ENCODE peak calls at places on chromosomes 1 and 21, in four cellular contexts. C is IMR-90, H is mesendoderm, N is GM23248. U is an unnamed sample. For H3K4me1, the result is how much of the 10 kb centered on the place peaks cover.

GRCh38 chr1:28296401-28297220 is 32.2 kb upstream of the MED18 start:
- DNase-seq in N (peak), H (peak), C (no peak), U (no peak)

GRCh38 chr1:228009116-228009827 is 2.5 kb downstream of the WNT3A start:
- DNase-seq in C (no peak), N (no peak), H (no peak), U (no peak)

GRCh38 chr1:20530901-20531300 is 21.5 kb upstream of the FAM43B start:
- DNase-seq in H (no peak), C (no peak), N (peak), U (no peak)

GRCh38 chr1:173257805-173258204 is 50.7 kb upstream of the TNFSF4 start:
- DNase-seq in N (no peak), C (no peak), H (peak), U (no peak)

GRCh38 chr1:15075175-15075574 is 78.4 kb upstream of the TMEM51 start:
- DNase-seq in H (no peak), N (no peak), C (no peak), U (no peak)

GRCh38 chr1:7224644-7225043 is 439.4 kb downstream of the CAMTA1 start:
- DNase-seq in N (no peak), H (peak), C (no peak), U (no peak)

GRCh38 chr1:205274041-205274691 is 46.4 kb downstream of the TMCC2 start:
- DNase-seq in C (no peak), H (peak), N (no peak), U (no peak)

GRCh38 chr1:41678141-41678878 is 193.8 kb upstream of the EDN2 start:
- DNase-seq in N (peak), H (peak), C (peak), U (no peak)

GRCh38 chr21:22813201-22813600 is 1815.0 kb downstream of the NCAM2 start:
- DNase-seq in C (no peak), N (no peak), H (no peak), U (no peak)

GRCh38 chr1:201009967-201010645 is 13.4 kb downstream of the KIF21B start:
- DNase-seq in N (no peak), H (peak), C (no peak), U (no peak)

GRCh38 chr1:87030740-87031400 is 116.4 kb downstream of the HS2ST1 start:
- DNase-seq in C (no peak), H (no peak), N (no peak), U (no peak)

GRCh38 chr1:235941852-235942624 is 75.3 kb upstream of the LYST start:
- DNase-seq in C (no peak), N (peak), H (peak), U (no peak)

GRCh38 chr21:32383812-32384211 is 9.0 kb downstream of the URB1 start:
- DNase-seq in H (peak), C (no peak), N (no peak), U (no peak)

GRCh38 chr1:209430107-209430506 is 153.4 kb upstream of the CAMK1G start:
- DNase-seq in N (no peak), H (no peak), C (no peak), U (no peak)
- H3K4me1 ChIP-seq in N (under half), H (under half), C (under half), U (under half)

GRCh38 chr1:114746450-114747121 is 11.2 kb downstream of the CSDE1 start:
- DNase-seq in H (no peak), N (no peak), C (no peak), U (no peak)

GRCh38 chr1:114750780-114751179 is 7.0 kb downstream of the CSDE1 start:
- DNase-seq in N (no peak), H (no peak), C (no peak), U (no peak)

GRCh38 chr1:114745351-114745750 is 12.4 kb downstream of the CSDE1 start:
- DNase-seq in N (peak), C (peak), H (no peak), U (no peak)

GRCh38 chr1:114753143-114753542 is 4.6 kb downstream of the CSDE1 start:
- DNase-seq in H (no peak), C (no peak), N (no peak), U (no peak)

DNA sequence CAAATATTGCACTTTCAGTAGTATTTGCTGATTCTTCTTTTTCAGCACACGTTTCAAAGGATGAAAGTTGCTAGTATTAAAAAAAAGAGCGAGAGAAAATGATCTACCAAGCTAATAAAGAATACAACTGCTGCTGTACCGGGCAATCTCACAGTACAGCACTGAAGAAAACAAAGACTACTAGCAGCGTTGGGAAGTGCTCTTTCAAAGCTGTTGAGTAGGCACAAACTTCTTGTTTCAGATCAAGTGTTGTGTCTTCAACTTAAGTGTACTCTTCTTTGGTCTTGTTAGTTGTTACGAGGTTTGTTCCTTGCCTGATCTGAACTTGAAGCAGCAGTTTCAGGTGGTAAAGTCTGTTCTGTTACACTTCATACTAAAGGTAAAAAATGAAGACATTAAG is 7.9 kb downstream of the CSDE1 start:
- DNase-seq in C (no peak), N (no peak), H (no peak), U (no peak)
- H3K4me2 ChIP-seq in C (no peak), N (no peak), H (no peak), U (no peak)

GRCh38 chr1:206922524-206922923 is 783 bp upstream of the FCMR start:
- DNase-seq in C (no peak), H (no peak), N (no peak), U (peak)
- H3K4me1 ChIP-seq in C (under half), H (under half), N (under half), U (half or more)

GRCh38 chr1:85319931-85320330 is 43.5 kb upstream of the BCL10 start:
- DNase-seq in N (peak), H (peak), C (no peak), U (no peak)

GRCh38 chr1:85319488-85319887 is 43.1 kb upstream of the BCL10 start:
- DNase-seq in H (no peak), N (peak), C (no peak), U (no peak)

GRCh38 chr1:85320371-85321131 is 44.1 kb upstream of the BCL10 start:
- DNase-seq in N (peak), C (peak), H (peak), U (no peak)

GRCh38 chr1:85322655-85323054 is 46.2 kb upstream of the BCL10 start:
- DNase-seq in H (no peak), C (peak), N (peak), U (no peak)

DNA sequence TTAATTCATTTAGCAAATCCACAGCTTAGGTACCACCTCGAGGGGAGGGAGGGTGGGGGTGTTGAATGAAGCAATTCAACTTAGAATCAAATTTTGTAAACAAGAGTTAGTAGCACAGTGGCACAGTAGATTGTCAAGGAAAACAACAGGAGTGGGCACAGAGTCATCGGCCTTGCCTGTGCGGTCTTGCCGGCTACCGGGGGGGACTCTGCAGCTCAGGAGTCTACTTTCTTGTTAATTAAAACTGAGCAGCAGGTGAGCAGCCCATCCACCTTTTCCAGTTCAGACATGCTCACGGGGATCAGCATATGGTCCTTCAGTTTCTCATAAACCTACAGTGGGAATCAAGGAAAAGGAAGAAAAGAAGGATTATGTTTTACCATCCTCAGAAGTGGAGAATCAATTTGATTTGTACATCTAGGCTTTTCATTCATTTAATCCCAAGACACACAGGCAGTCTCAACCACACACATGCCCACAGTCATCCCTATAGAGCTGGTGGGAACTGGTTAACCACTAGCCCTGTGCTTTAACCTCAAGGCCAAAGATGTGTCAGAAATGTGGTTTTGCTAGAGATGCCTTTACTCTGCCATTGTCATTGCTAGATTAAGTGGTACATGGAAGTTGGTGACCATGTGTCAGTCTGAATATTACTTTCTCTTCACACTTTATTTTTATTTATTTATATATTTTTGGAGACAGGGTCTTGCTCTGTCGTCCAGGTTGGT is 45.0 kb upstream of the BCL10 start:
- DNase-seq in C (peak), N (peak), H (no peak), U (no peak)
- H3K4me2 ChIP-seq in C (no peak), N (peak), H (no peak), U (no peak)

U was measured in MM.1S.